ENCODE peak calls at places on chromosome 21, in seven cellular contexts. Y is HCT116; M is heart right ventricle; F is CD4-positive, CD25-positive, alpha-beta regulatory T cell; V is CD8-positive, alpha-beta T cell; B is trophoblast cell; R is mucosa of descending colon. L is an unnamed sample.
A peak's percentile ranks its signal among the peaks of the same experiment; 100 is the strongest.

GRCh38 chr21:41777934-41778815 is 11.3 kb upstream of the RIPK4 start:
- DNase-seq in Y (peak; percentile 84), M (peak; percentile 84), F (no peak), V (no peak), B (peak; percentile 98), R (peak; percentile 92), L (peak; percentile 93)

GRCh38 chr21:45330075-45330781 is 42.5 kb upstream of the POFUT2 start:
- DNase-seq in Y (no peak), M (no peak), F (no peak), V (no peak), B (no peak), R (peak; percentile 39), L (peak; percentile 96)

GRCh38 chr21:31218830-31219608 is 125.0 kb downstream of the TIAM1 start:
- DNase-seq in Y (peak; percentile 22), M (peak; percentile 24), F (no peak), V (no peak), B (peak; percentile 71), R (peak; percentile 48), L (no peak)

GRCh38 chr21:34807881-34808568 is 139.2 kb downstream of the CLIC6 start:
- DNase-seq in Y (peak; percentile 82), M (no peak), F (no peak), V (peak; percentile 34), B (peak; percentile 94), R (no peak), L (no peak)

GRCh38 chr21:38909929-38910328 is 104.2 kb downstream of the ETS2 start:
- DNase-seq in Y (no peak), M (peak; percentile 58), F (no peak), V (no peak), B (no peak), R (no peak), L (no peak)

GRCh38 chr21:44024895-44025353 is 12.8 kb downstream of the TRAPPC10 start:
- DNase-seq in Y (no peak), M (peak; percentile 56), F (no peak), V (no peak), B (peak; percentile 8), R (no peak), L (no peak)

GRCh38 chr21:26954591-26955214 is 12.2 kb downstream of the ADAMTS5 start:
- DNase-seq in Y (no peak), M (no peak), F (no peak), V (no peak), B (no peak), R (no peak), L (no peak)

GRCh38 chr21:36210779-36211659 is 54.4 kb downstream of the DOP1B start:
- DNase-seq in Y (no peak), M (no peak), F (no peak), V (no peak), B (peak; percentile 50), R (no peak), L (peak; percentile 48)

GRCh38 chr21:33760641-33761103 is 118.4 kb downstream of the ITSN1 start:
- DNase-seq in Y (no peak), M (no peak), F (no peak), V (no peak), B (no peak), R (no peak), L (no peak)

GRCh38 chr21:36688324-36688723 is 10.6 kb upstream of the SIM2 start:
- DNase-seq in Y (no peak), M (no peak), F (no peak), V (no peak), B (no peak), R (no peak), L (no peak)

DNA sequence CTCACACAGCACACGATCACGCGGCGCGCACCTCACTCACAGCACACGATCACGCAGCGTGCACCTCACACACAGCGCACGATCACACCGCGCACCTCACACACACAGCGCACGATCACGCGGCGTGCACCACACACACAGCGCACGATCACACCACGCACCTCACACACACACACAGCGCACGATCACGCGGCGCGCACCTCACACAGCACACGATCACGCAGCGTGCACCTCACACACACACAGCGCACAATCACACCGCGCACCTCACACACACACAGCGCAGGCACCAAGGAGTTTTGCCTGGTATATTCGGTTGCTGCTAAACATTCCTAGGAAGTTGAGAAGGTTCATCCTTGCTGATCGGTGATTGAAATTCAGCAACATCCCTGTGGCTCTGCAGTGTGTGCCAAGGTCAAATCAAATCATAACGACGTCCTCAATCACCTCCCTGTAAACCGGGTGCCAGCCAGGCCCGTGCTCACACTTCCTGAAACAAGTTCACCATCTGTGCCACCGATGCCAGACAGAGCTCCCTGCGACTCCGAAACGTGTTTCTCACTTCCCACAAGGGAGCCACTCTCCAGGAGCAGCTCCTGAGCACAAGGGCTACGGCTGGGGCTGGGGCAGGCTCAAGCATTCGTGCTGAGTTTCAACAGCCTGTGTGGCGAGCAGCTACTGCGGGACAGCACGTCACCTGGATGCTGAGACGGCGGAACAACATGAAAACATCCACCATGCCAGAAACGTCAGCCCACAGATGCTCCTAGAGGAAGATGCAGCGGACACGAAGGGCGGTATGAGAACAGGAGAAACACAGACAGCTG is 30.2 kb downstream of the WDR4 start:
- DNase-seq in Y (no peak), M (no peak), F (no peak), V (no peak), B (no peak), R (peak; percentile 14), L (no peak)
- H3K36me3 ChIP-seq in Y (peaks cover 24% of the 10 kb centered on the region), M (peaks cover 4% of the 10 kb centered on the region), F (peaks cover 52% of the 10 kb centered on the region), V (peaks cover 37% of the 10 kb centered on the region), B (peaks cover 76% of the 10 kb centered on the region), R (no peaks in the 10 kb centered on the region), L (peaks cover 95% of the 10 kb centered on the region)

GRCh38 chr21:15057290-15057689 is 7.5 kb downstream of the NRIP1 start:
- DNase-seq in Y (no peak), M (no peak), F (no peak), V (no peak), B (peak; percentile 58), R (peak; percentile 46), L (no peak)
- H3K4me1 ChIP-seq in Y (peaks cover 43% of the 10 kb centered on the region), M (peaks cover 54% of the 10 kb centered on the region), F (no peaks in the 10 kb centered on the region), V (peaks cover 60% of the 10 kb centered on the region), B (peaks cover 4% of the 10 kb centered on the region), R (peaks cover 65% of the 10 kb centered on the region), L (no peaks in the 10 kb centered on the region)

GRCh38 chr21:17476006-17476405 is 36.8 kb upstream of the CXADR start:
- DNase-seq in Y (no peak), M (no peak), F (no peak), V (no peak), B (no peak), R (no peak), L (no peak)
- H3K36me3 ChIP-seq in Y (no peaks in the 10 kb centered on the region), M (no peaks in the 10 kb centered on the region), F (no peaks in the 10 kb centered on the region), V (no peaks in the 10 kb centered on the region), B (no peaks in the 10 kb centered on the region), R (no peaks in the 10 kb centered on the region), L (no peaks in the 10 kb centered on the region)

GRCh38 chr21:29892379-29892778 is 47.4 kb downstream of the GRIK1 start:
- DNase-seq in Y (no peak), M (no peak), F (no peak), V (no peak), B (no peak), R (no peak), L (no peak)
- H3K4me1 ChIP-seq in Y (no peaks in the 10 kb centered on the region), M (no peaks in the 10 kb centered on the region), F (no peaks in the 10 kb centered on the region), V (no peaks in the 10 kb centered on the region), B (no peaks in the 10 kb centered on the region), R (no peaks in the 10 kb centered on the region), L (no peaks in the 10 kb centered on the region)

GRCh38 chr21:46442938-46443337 is 15.8 kb upstream of the DIP2A start:
- DNase-seq in Y (no peak), M (no peak), F (no peak), V (no peak), B (no peak), R (no peak), L (no peak)
- H3K36me3 ChIP-seq in Y (peaks cover 36% of the 10 kb centered on the region), M (peaks cover 23% of the 10 kb centered on the region), F (peaks cover 45% of the 10 kb centered on the region), V (peaks cover 20% of the 10 kb centered on the region), B (peaks cover 53% of the 10 kb centered on the region), R (peaks cover 3% of the 10 kb centered on the region), L (peaks cover 85% of the 10 kb centered on the region)

DNA sequence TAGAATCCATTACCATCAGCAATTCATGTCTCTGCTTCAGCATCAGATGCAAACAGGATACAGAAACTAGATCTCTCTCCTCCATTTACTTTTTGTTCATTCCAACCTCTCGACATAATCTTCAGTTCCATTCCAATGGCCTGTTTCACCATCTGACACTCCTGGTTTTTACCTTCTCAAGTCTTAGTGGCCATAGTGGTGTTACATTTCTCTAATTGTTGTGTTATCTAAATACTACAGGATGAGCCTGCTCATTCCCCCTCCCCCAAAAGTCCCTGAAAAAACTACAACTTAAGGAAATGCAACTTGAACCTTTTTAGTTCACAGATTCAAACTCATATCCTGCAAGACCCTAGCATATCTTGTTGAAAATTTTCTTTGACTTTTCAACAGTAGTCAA is 4.0 kb downstream of the NRIP1 start:
- DNase-seq in Y (no peak), M (no peak), F (no peak), V (no peak), B (peak; percentile 61), R (no peak), L (no peak)
- H3K4me1 ChIP-seq in Y (peaks cover 28% of the 10 kb centered on the region), M (peaks cover 53% of the 10 kb centered on the region), F (peaks cover 22% of the 10 kb centered on the region), V (peaks cover 51% of the 10 kb centered on the region), B (peaks cover 4% of the 10 kb centered on the region), R (peaks cover 47% of the 10 kb centered on the region), L (no peaks in the 10 kb centered on the region)